ENCODE peak calls at places on chromosome X, in six cellular contexts. C is memory B cell, O is T-cell, Z is MV-4-11, G is brain microvascular endothelial cell, D is mesendoderm. F is an unnamed sample.

GRCh38 chrX:85288992-85289723 is 45.4 kb downstream of the ZNF711 start:
- DNase-seq in C (no peak), O (no peak), Z (no peak), G (no peak), D (no peak), F (no peak)

GRCh38 chrX:20265221-20265725 is 1.4 kb downstream of the RPS6KA3 start:
- DNase-seq in C (no peak), O (peak; percentile 30), Z (peak; percentile 26), G (peak; percentile 87), D (peak; percentile 73), F (peak; percentile 22)

GRCh38 chrX:23694606-23695005 is 27.3 kb downstream of the PRDX4 start:
- DNase-seq in C (peak; percentile 18), O (peak; percentile 37), Z (peak; percentile 26), G (peak; percentile 53), D (peak; percentile 40), F (peak; percentile 27)

GRCh38 chrX:111181883-111182400 is 86.0 kb downstream of the PAK3 start:
- DNase-seq in C (no peak), O (no peak), Z (no peak), G (no peak), D (no peak), F (no peak)

GRCh38 chrX:110173192-110174175 is 144.4 kb downstream of the AMMECR1 start:
- DNase-seq in C (no peak), O (no peak), Z (peak; percentile 7), G (no peak), D (peak; percentile 7), F (no peak)

GRCh38 chrX:17465201-17465600 is 90.2 kb downstream of the NHS start:
- DNase-seq in C (no peak), O (no peak), Z (no peak), G (no peak), D (no peak), F (no peak)

GRCh38 chrX:103475381-103475780 is 43.9 kb downstream of the RAB40A start:
- DNase-seq in C (no peak), O (no peak), Z (no peak), G (no peak), D (no peak), F (no peak)

GRCh38 chrX:9131066-9131465 is 97.1 kb upstream of the FAM9B start:
- DNase-seq in C (no peak), O (no peak), Z (no peak), G (no peak), D (no peak), F (no peak)

GRCh38 chrX:153963546-153963945 is 8.1 kb downstream of the HCFC1 start:
- DNase-seq in C (no peak), O (no peak), Z (no peak), G (no peak), D (no peak), F (no peak)

GRCh38 chrX:39158801-39159657 is 357.8 kb downstream of the MID1IP1 start:
- DNase-seq in C (no peak), O (no peak), Z (peak; percentile 57), G (peak; percentile 90), D (peak; percentile 65), F (no peak)

GRCh38 chrX:21870494-21870893 is 14.7 kb downstream of the YY2 start:
- DNase-seq in C (no peak), O (no peak), Z (no peak), G (no peak), D (no peak), F (no peak)

GRCh38 chrX:81120936-81121351 is 80.8 kb downstream of the HMGN5 start:
- DNase-seq in C (no peak), O (peak; percentile 11), Z (peak; percentile 57), G (peak; percentile 27), D (peak; percentile 80), F (peak; percentile 21)

GRCh38 chrX:118211891-118212816 is 95.5 kb upstream of the KLHL13 start:
- DNase-seq in C (no peak), O (no peak), Z (peak; percentile 67), G (no peak), D (no peak), F (no peak)

GRCh38 chrX:40058719-40059118 is 39.0 kb downstream of the BCOR start:
- DNase-seq in C (no peak), O (no peak), Z (no peak), G (no peak), D (no peak), F (no peak)

GRCh38 chrX:10444204-10444603 is 176.2 kb downstream of the MID1 start:
- DNase-seq in C (no peak), O (no peak), Z (no peak), G (no peak), D (peak; percentile 29), F (no peak)

F was measured in T follicular helper cell.